ENCODE peak calls at places on chromosome 17, in four cellular contexts. H is mucosa of descending colon, V is IMR-90, B is K562. Y is an unnamed sample.
A peak's percentile ranks its signal among the peaks of the same experiment; 100 is the strongest.

GRCh38 chr17:12282056-12282455 is 261.4 kb downstream of the MAP2K4 start:
- DNase-seq in H (no peak), B (no peak), V (peak; percentile 90), Y (no peak)

GRCh38 chr17:17693253-17693954 is 12.1 kb downstream of the RAI1 start:
- DNase-seq in V (no peak), B (no peak), H (peak; percentile 62), Y (peak; percentile 56)

GRCh38 chr17:74481621-74482020 is 15.2 kb downstream of the CD300A start:
- DNase-seq in H (no peak), V (no peak), B (no peak), Y (no peak)

GRCh38 chr17:30092886-30093285 is 23.7 kb upstream of the NSRP1 start:
- DNase-seq in B (no peak), H (no peak), V (no peak), Y (no peak)

GRCh38 chr17:42171831-42172230 is 9.1 kb downstream of the KCNH4 start:
- DNase-seq in H (no peak), B (no peak), V (no peak), Y (peak; percentile 18)

GRCh38 chr17:64627797-64628196 is 34.3 kb downstream of the SMURF2 start:
- DNase-seq in V (no peak), B (no peak), H (no peak), Y (no peak)

GRCh38 chr17:38885728-38886642 is 16.1 kb downstream of the LASP1 start:
- DNase-seq in V (peak; percentile 52), B (no peak), H (no peak), Y (peak; percentile 60)

GRCh38 chr17:72556944-72557826 is 436.4 kb downstream of the SOX9 start:
- DNase-seq in B (peak; percentile 76), V (peak; percentile 57), H (peak; percentile 68), Y (peak; percentile 78)

GRCh38 chr17:44314869-44315661 is 6.7 kb downstream of the RUNDC3A start:
- DNase-seq in B (peak; percentile 62), V (no peak), H (no peak), Y (peak; percentile 70)

GRCh38 chr17:5486206-5487124 is at the start of gene MIS12:
- DNase-seq in B (peak; percentile 93), V (peak; percentile 98), H (peak; percentile 95), Y (peak; percentile 94)

GRCh38 chr17:37450090-37450489 is 39.6 kb upstream of the DUSP14 start:
- DNase-seq in H (no peak), V (peak; percentile 18), B (no peak), Y (no peak)

GRCh38 chr17:42107597-42108576 is 4.6 kb downstream of the DHX58 start:
- DNase-seq in V (peak; percentile 32), B (peak; percentile 100), H (peak; percentile 95), Y (peak; percentile 99)

GRCh38 chr17:4124994-4125393 is 17.8 kb downstream of the ZZEF1 start:
- DNase-seq in H (no peak), V (no peak), B (no peak), Y (no peak)

GRCh38 chr17:5424909-5425308 is 4.9 kb downstream of the RPAIN start:
- DNase-seq in B (no peak), V (peak; percentile 69), H (no peak), Y (no peak)

GRCh38 chr17:65592131-65592965 is 30.9 kb upstream of the AXIN2 start:
- DNase-seq in H (no peak), B (no peak), V (no peak), Y (no peak)

GRCh38 chr17:82787081-82787848 is 35.4 kb downstream of the TBCD start:
- DNase-seq in B (no peak), H (no peak), V (no peak), Y (no peak)

GRCh38 chr17:34673516-34673915 is 94.1 kb downstream of the TMEM132E start:
- DNase-seq in B (no peak), H (no peak), V (no peak), Y (no peak)

GRCh38 chr17:39096435-39097158 is 54.8 kb downstream of the PLXDC1 start:
- DNase-seq in V (no peak), H (no peak), B (no peak), Y (no peak)

GRCh38 chr17:64505320-64506200 is 529 bp downstream of the DDX5 start:
- DNase-seq in H (peak; percentile 94), V (peak; percentile 82), B (peak; percentile 84), Y (peak; percentile 79)

GRCh38 chr17:45222273-45222993 is 748 bp downstream of the FMNL1 start:
- DNase-seq in B (peak; percentile 79), V (no peak), H (no peak), Y (no peak)

GRCh38 chr17:74860229-74860998 is 729 bp upstream of the GRIN2C start:
- DNase-seq in B (no peak), V (no peak), H (no peak), Y (no peak)

GRCh38 chr17:2595200-2595599 is 1.7 kb downstream of the PAFAH1B1 start:
- DNase-seq in H (no peak), V (no peak), B (peak; percentile 10), Y (no peak)

GRCh38 chr17:60165976-60166375 is 16.2 kb downstream of the CA4 start:
- DNase-seq in H (peak; percentile 73), V (no peak), B (no peak), Y (no peak)

GRCh38 chr17:31794111-31794510 is 64.9 kb downstream of the COPRS start:
- DNase-seq in V (no peak), H (no peak), B (no peak), Y (no peak)

GRCh38 chr17:9151091-9151490 is 129.8 kb downstream of the NTN1 start:
- DNase-seq in V (no peak), H (no peak), B (no peak), Y (no peak)

GRCh38 chr17:55762086-55762858 is 11.4 kb downstream of the PCTP start:
- DNase-seq in B (no peak), V (no peak), H (no peak), Y (no peak)

GRCh38 chr17:55760643-55761355 is 9.9 kb downstream of the PCTP start:
- DNase-seq in H (no peak), B (no peak), V (no peak), Y (no peak)

GRCh38 chr17:55765472-55765871 is 14.6 kb downstream of the PCTP start:
- DNase-seq in B (no peak), V (no peak), H (no peak), Y (no peak)

GRCh38 chr17:55764610-55765009 is 13.8 kb downstream of the PCTP start:
- DNase-seq in B (no peak), V (no peak), H (no peak), Y (no peak)

GRCh38 chr17:55763856-55764255 is 13.0 kb downstream of the PCTP start:
- DNase-seq in B (no peak), V (no peak), H (no peak), Y (no peak)
- TF ChIP-seq CTCF in B (no peak), V (no peak), H (no peak), Y (no peak)

GRCh38 chr17:76683011-76683755 is 27.6 kb downstream of the MXRA7 start:
- DNase-seq in B (peak; percentile 76), V (no peak), H (no peak), Y (no peak)
- TF ChIP-seq CTCF in B (peak; percentile 70), V (peak; percentile 26), H (no peak), Y (peak; percentile 17)

DNA sequence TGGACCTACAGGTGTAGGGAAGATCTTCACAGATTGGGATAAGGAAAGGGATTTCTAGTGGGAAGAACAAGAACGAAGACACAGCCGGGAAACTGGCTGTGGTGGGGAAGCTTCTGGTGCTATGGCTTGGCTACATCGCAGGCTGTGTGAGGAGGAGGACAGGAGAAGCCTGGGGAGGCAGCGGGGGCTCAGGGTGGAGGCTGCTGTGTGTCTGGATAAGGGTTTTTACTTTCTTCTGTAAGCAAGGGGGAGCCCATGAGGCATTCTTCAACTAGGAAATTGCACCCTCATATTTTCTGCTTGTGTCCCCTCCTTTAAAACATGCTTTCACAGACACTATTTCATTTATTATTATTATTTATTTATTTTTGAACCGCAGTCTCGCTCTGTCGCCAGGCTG is 2.9 kb upstream of the RHBDF2 start:
- DNase-seq in H (no peak), B (peak; percentile 40), V (no peak), Y (no peak)
- TF ChIP-seq CTCF in H (no peak), B (peak; percentile 66), V (no peak), Y (no peak)

DNA sequence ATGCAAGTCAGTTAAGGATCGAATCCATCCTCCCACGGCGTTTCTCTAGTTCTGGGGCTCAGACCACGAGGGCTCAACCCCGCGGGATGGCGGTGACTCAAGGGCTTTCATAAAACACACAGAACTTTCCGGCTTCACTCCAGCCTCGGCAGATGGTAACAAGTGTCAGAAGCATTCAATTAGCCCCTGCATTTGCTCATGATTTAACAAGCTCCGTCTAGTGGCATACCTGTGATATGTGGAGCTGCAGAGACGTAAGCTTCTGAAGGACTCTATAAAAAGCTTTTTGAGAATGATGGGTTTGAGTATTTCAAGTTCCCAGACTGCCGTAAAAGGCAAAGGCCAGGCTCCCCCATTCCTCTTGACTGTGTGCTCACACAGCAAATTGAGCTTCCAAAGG is 91.3 kb upstream of the SEC14L1 start:
- DNase-seq in H (no peak), B (no peak), V (no peak), Y (no peak)
- TF ChIP-seq CTCF in H (no peak), B (no peak), V (no peak), Y (no peak)

DNA sequence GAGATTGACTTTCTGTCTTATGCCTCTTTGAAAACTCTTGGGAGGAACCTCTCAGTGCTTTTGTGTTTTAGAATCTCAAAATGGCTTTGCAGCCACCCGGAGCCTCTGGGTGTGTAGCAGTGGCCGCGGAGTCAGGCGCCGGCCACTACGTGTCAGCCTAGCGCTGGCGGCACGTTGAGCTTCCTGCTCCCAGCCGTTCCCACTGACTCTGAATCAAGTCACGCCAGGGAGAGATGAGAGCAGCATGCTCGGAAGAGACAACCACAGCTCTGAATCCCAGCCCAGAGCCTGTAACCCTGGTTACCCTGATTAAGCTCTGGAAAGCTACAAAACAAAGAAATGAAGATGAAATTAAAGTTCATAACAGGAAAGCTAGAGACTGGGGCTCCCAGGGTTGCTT is 97.4 kb upstream of the CACNG5 start:
- DNase-seq in B (no peak), V (peak; percentile 49), H (no peak), Y (peak; percentile 46)
- TF ChIP-seq CTCF in B (no peak), V (no peak), H (no peak), Y (peak; percentile 31)

GRCh38 chr17:49553676-49554335 is 21.9 kb upstream of the NXPH3 start:
- DNase-seq in H (no peak), V (no peak), B (no peak), Y (no peak)
- TF ChIP-seq CTCF in H (no peak), V (no peak), B (no peak), Y (no peak)